ENCODE peak calls at places on chromosomes 5 and 9, in five cellular contexts. M is naive thymus-derived CD4-positive, alpha-beta T cell; N is DMS79 treated with DMSO at 0.1 percent for 48 hours; L is HuH-7; B is left ventricle myocardium inferior. X is an unnamed sample.

GRCh38 chr9:13575558-13575957 is 296.1 kb upstream of the MPDZ start:
- DNase-seq in L (no peak), B (no peak), M (no peak), N (no peak), X (no peak)

GRCh38 chr5:74199436-74200210 is 440.9 kb downstream of the ENC1 start:
- DNase-seq in N (no peak), L (no peak), M (no peak), B (no peak), X (no peak)

GRCh38 chr9:101711330-101711941 is 27.0 kb downstream of the GRIN3A start:
- DNase-seq in N (no peak), B (no peak), M (no peak), L (peak), X (no peak)

GRCh38 chr9:137797206-137798120 is 80.1 kb upstream of the CACNA1B start:
- DNase-seq in L (no peak), M (no peak), N (peak), B (no peak), X (no peak)

GRCh38 chr9:133706651-133707050 is 31.5 kb downstream of the SARDH start:
- DNase-seq in B (no peak), L (no peak), M (no peak), N (no peak), X (no peak)

GRCh38 chr5:72378636-72379289 is 58.6 kb downstream of the PTCD2 start:
- DNase-seq in N (peak), L (no peak), M (no peak), B (no peak), X (no peak)

GRCh38 chr9:137787786-137788505 is 89.6 kb upstream of the CACNA1B start:
- DNase-seq in B (no peak), M (no peak), L (no peak), N (no peak), X (no peak)

GRCh38 chr5:13227520-13227919 is 717.0 kb downstream of the DNAH5 start:
- DNase-seq in N (no peak), B (no peak), M (no peak), L (no peak), X (no peak)

GRCh38 chr9:105355810-105356209 is 92.0 kb upstream of the FSD1L start:
- DNase-seq in N (no peak), L (no peak), M (no peak), B (no peak), X (no peak)

GRCh38 chr5:54799645-54800044 is 185.7 kb downstream of the ESM1 start:
- DNase-seq in N (no peak), L (no peak), B (no peak), M (no peak), X (no peak)

GRCh38 chr9:135718616-135719015 is 16.6 kb downstream of the KCNT1 start:
- DNase-seq in B (no peak), M (no peak), N (no peak), L (no peak), X (no peak)

GRCh38 chr9:311837-312236 is 97.2 kb downstream of the DOCK8 start:
- DNase-seq in L (no peak), N (no peak), B (no peak), M (no peak), X (no peak)

GRCh38 chr5:72305194-72306142 is 14.6 kb downstream of the MRPS27 start:
- DNase-seq in B (no peak), M (no peak), N (no peak), L (no peak), X (no peak)

GRCh38 chr5:14663734-14664269 is 716 bp upstream of the OTULIN start:
- DNase-seq in M (no peak), N (peak), B (no peak), L (peak), X (peak)

GRCh38 chr5:124604419-124604818 is 142.0 kb downstream of the ZNF608 start:
- DNase-seq in B (no peak), N (no peak), L (no peak), M (no peak), X (no peak)

GRCh38 chr9:10371824-10372223 is 241.0 kb downstream of the PTPRD start:
- DNase-seq in L (no peak), N (no peak), M (no peak), B (no peak), X (no peak)

GRCh38 chr9:21677834-21678233 is 124.6 kb upstream of the MTAP start:
- DNase-seq in L (no peak), B (no peak), M (no peak), N (no peak), X (no peak)

GRCh38 chr5:34854459-34855174 is 15.7 kb downstream of the TTC23L start:
- DNase-seq in B (no peak), N (peak), M (no peak), L (no peak), X (no peak)

GRCh38 chr5:133336121-133336968 is 276.0 kb downstream of the FSTL4 start:
- DNase-seq in L (no peak), B (no peak), N (no peak), M (no peak), X (no peak)

GRCh38 chr5:72386639-72387038 is 66.5 kb downstream of the PTCD2 start:
- DNase-seq in N (no peak), L (no peak), M (no peak), B (no peak), X (no peak)

GRCh38 chr5:138844812-138845513 is 30.2 kb downstream of the LRRTM2 start:
- DNase-seq in L (no peak), N (no peak), M (no peak), B (no peak), X (no peak)

GRCh38 chr5:154801083-154801482 is 45.9 kb downstream of the LARP1 start:
- DNase-seq in L (no peak), N (no peak), M (no peak), B (no peak), X (no peak)

GRCh38 chr5:19240150-19240549 is 747.9 kb downstream of the CDH18 start:
- DNase-seq in M (no peak), B (no peak), N (no peak), L (no peak), X (no peak)